ENCODE peak calls at places on chromosomes 11 and 22, in nine cellular contexts. X is stomach, Q is pancreas, C is psoas muscle, D is foreskin keratinocyte, U is K562, E is tibial nerve, S is A549, T is heart left ventricle. K is an unnamed sample. For H3K4me1, the result is how much of the 10 kb centered on the place peaks cover.

GRCh38 chr11:59197990-59198389 is 14.7 kb downstream of the MPEG1 start:
- DNase-seq in X (peak), Q (peak), C (peak), D (peak), U (no peak), E (peak), S (no peak), T (peak), K (peak)

GRCh38 chr11:117903505-117904382 is 25.5 kb downstream of the TMPRSS13 start:
- DNase-seq in X (no peak), Q (no peak), C (no peak), D (no peak), U (no peak), E (no peak), S (no peak), T (no peak), K (no peak)

GRCh38 chr11:76626266-76626665 is 44.3 kb downstream of the LRRC32 start:
- DNase-seq in X (no peak), Q (no peak), C (no peak), D (no peak), U (no peak), E (no peak), S (no peak), T (no peak), K (no peak)

GRCh38 chr11:122863704-122864326 is 18.7 kb upstream of the JHY start:
- DNase-seq in X (no peak), Q (no peak), C (peak), D (no peak), U (peak), E (peak), S (peak), T (peak), K (peak)

GRCh38 chr11:12777208-12777874 is 103.1 kb downstream of the TEAD1 start:
- DNase-seq in X (no peak), Q (no peak), C (no peak), D (no peak), U (no peak), E (no peak), S (no peak), T (no peak), K (peak)

GRCh38 chr22:44463151-44463550 is 34.9 kb downstream of the RTL6 start:
- DNase-seq in X (no peak), Q (no peak), C (no peak), D (no peak), U (no peak), E (no peak), S (no peak), T (no peak), K (no peak)

GRCh38 chr22:42780070-42780540 is 59.4 kb upstream of the A4GALT start:
- DNase-seq in X (peak), Q (peak), C (no peak), D (peak), U (peak), E (no peak), S (peak), T (peak), K (peak)

GRCh38 chr11:18522388-18522787 is 4.4 kb downstream of the TSG101 start:
- DNase-seq in X (no peak), Q (no peak), C (no peak), D (no peak), U (peak), E (no peak), S (peak), T (no peak), K (no peak)

GRCh38 chr11:45264839-45265515 is 21.2 kb downstream of the SYT13 start:
- DNase-seq in X (no peak), Q (no peak), C (no peak), D (peak), U (no peak), E (no peak), S (peak), T (no peak), K (no peak)

GRCh38 chr22:35348703-35349102 is 32.2 kb upstream of the HMOX1 start:
- DNase-seq in X (no peak), Q (no peak), C (no peak), D (no peak), U (no peak), E (no peak), S (no peak), T (no peak), K (no peak)

GRCh38 chr22:44847380-44847779 is 95.0 kb downstream of the ARHGAP8 start:
- DNase-seq in X (no peak), Q (no peak), C (no peak), D (no peak), U (no peak), E (no peak), S (no peak), T (no peak), K (no peak)

GRCh38 chr11:78350101-78350645 is 67.4 kb downstream of the GAB2 start:
- DNase-seq in X (no peak), Q (no peak), C (no peak), D (no peak), U (peak), E (no peak), S (no peak), T (peak), K (no peak)

GRCh38 chr11:114880458-114880857 is 202.1 kb downstream of the NXPE2 start:
- DNase-seq in X (no peak), Q (no peak), C (no peak), D (no peak), U (no peak), E (no peak), S (no peak), T (no peak), K (no peak)

GRCh38 chr11:108131993-108132392 is 10.6 kb downstream of the ACAT1 start:
- DNase-seq in X (no peak), Q (no peak), C (no peak), D (no peak), U (no peak), E (no peak), S (no peak), T (no peak), K (no peak)

GRCh38 chr11:61912991-61913698 is 4.2 kb downstream of the RAB3IL1 start:
- DNase-seq in X (no peak), Q (no peak), C (no peak), D (no peak), U (no peak), E (no peak), S (no peak), T (no peak), K (no peak)

GRCh38 chr22:30250713-30251267 is 4.2 kb upstream of the LIF start:
- DNase-seq in X (peak), Q (peak), C (no peak), D (peak), U (no peak), E (no peak), S (peak), T (no peak), K (no peak)

GRCh38 chr11:129643031-129643721 is 172.5 kb upstream of the TMEM45B start:
- DNase-seq in X (no peak), Q (no peak), C (no peak), D (peak), U (no peak), E (no peak), S (peak), T (no peak), K (no peak)

GRCh38 chr11:97956904-97957303 is 1063.8 kb upstream of the CNTN5 start:
- DNase-seq in X (no peak), Q (no peak), C (no peak), D (no peak), U (no peak), E (no peak), S (no peak), T (no peak), K (no peak)

GRCh38 chr11:130947889-130948288 is 31.6 kb upstream of the SNX19 start:
- DNase-seq in X (no peak), Q (no peak), C (no peak), D (no peak), U (no peak), E (no peak), S (no peak), T (no peak), K (no peak)

GRCh38 chr11:47672283-47672730 is 29.9 kb upstream of the MTCH2 start:
- DNase-seq in X (no peak), Q (no peak), C (no peak), D (peak), U (no peak), E (no peak), S (peak), T (no peak), K (no peak)

GRCh38 chr11:100719809-100720221 is 32.7 kb downstream of the ARHGAP42 start:
- DNase-seq in X (peak), Q (peak), C (peak), D (peak), U (peak), E (peak), S (peak), T (peak), K (peak)

GRCh38 chr22:36352775-36353507 is 34.8 kb downstream of the MYH9 start:
- DNase-seq in X (peak), Q (peak), C (peak), D (peak), U (no peak), E (peak), S (peak), T (peak), K (peak)

GRCh38 chr11:64881476-64881875 is 3.1 kb upstream of the EHD1 start:
- DNase-seq in X (no peak), Q (no peak), C (no peak), D (peak), U (no peak), E (no peak), S (no peak), T (no peak), K (no peak)

GRCh38 chr22:50641696-50642607 is 14.0 kb upstream of the ARSA start:
- DNase-seq in X (no peak), Q (no peak), C (no peak), D (peak), U (peak), E (no peak), S (no peak), T (no peak), K (peak)

GRCh38 chr22:49011769-49012598 is 815.7 kb downstream of the BRD1 start:
- DNase-seq in X (peak), Q (no peak), C (no peak), D (no peak), U (no peak), E (peak), S (no peak), T (no peak), K (no peak)

GRCh38 chr11:31628111-31628510 is 118.5 kb downstream of the ELP4 start:
- DNase-seq in X (no peak), Q (no peak), C (no peak), D (peak), U (no peak), E (no peak), S (no peak), T (no peak), K (no peak)

GRCh38 chr11:44787070-44787469 is 60.3 kb downstream of the TSPAN18 start:
- DNase-seq in X (no peak), Q (no peak), C (no peak), D (no peak), U (no peak), E (no peak), S (no peak), T (no peak), K (no peak)

GRCh38 chr11:27395556-27396258 is 32.7 kb upstream of the CCDC34 start:
- DNase-seq in X (peak), Q (peak), C (no peak), D (peak), U (no peak), E (no peak), S (peak), T (no peak), K (peak)

GRCh38 chr11:13221722-13222121 is 55.9 kb upstream of the BMAL1 start:
- DNase-seq in X (no peak), Q (no peak), C (no peak), D (no peak), U (no peak), E (no peak), S (no peak), T (no peak), K (peak)

GRCh38 chr11:72821920-72822799 is 7.9 kb downstream of the ATG16L2 start:
- DNase-seq in X (peak), Q (peak), C (peak), D (peak), U (peak), E (peak), S (peak), T (peak), K (peak)

GRCh38 chr11:62449451-62449851 is 30.6 kb downstream of the SCGB1A1 start:
- DNase-seq in X (peak), Q (no peak), C (no peak), D (peak), U (no peak), E (no peak), S (no peak), T (no peak), K (no peak)

GRCh38 chr22:44403930-44404329 is 91.2 kb upstream of the SHISAL1 start:
- DNase-seq in X (no peak), Q (no peak), C (no peak), D (no peak), U (no peak), E (no peak), S (no peak), T (no peak), K (no peak)

GRCh38 chr11:1655168-1656060 is 25.8 kb downstream of the KRTAP5-5 start:
- DNase-seq in X (no peak), Q (no peak), C (no peak), D (no peak), U (no peak), E (no peak), S (no peak), T (no peak), K (no peak)

GRCh38 chr11:86932942-86933875 is 22.0 kb downstream of the FZD4 start:
- DNase-seq in X (no peak), Q (no peak), C (no peak), D (no peak), U (no peak), E (no peak), S (no peak), T (no peak), K (no peak)

GRCh38 chr11:2857918-2858317 is 27.7 kb downstream of the CDKN1C start:
- DNase-seq in X (no peak), Q (no peak), C (no peak), D (no peak), U (no peak), E (no peak), S (no peak), T (no peak), K (no peak)

GRCh38 chr11:2855162-2855561 is 30.4 kb downstream of the CDKN1C start:
- DNase-seq in X (no peak), Q (no peak), C (no peak), D (no peak), U (no peak), E (no peak), S (no peak), T (no peak), K (no peak)

GRCh38 chr11:2858995-2859705 is 26.4 kb downstream of the CDKN1C start:
- DNase-seq in X (no peak), Q (no peak), C (no peak), D (no peak), U (no peak), E (no peak), S (no peak), T (no peak), K (no peak)

GRCh38 chr11:2859706-2860037 is 25.9 kb downstream of the CDKN1C start:
- DNase-seq in X (no peak), Q (no peak), C (no peak), D (no peak), U (no peak), E (no peak), S (no peak), T (no peak), K (no peak)

DNA sequence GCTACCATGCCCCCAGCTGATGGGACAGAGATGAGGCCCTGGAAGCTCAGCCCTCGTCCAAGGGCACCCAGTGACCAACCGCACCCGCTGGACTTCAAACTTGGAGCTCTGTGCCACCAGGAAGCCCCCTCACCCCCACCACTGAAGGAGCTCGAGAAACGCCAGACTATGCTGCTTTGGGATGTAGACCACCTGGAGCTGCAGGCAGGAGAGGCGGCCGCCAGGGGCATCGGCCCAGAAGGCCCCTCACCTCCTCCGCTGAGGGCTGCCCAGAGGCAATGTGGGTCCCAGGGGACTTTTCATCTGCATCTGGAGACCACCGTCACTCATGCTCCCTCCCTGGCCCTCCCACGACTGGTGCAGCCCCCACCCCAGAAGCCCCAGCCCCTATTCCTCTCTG is 28.3 kb downstream of the CDKN1C start:
- DNase-seq in X (no peak), Q (no peak), C (no peak), D (no peak), U (no peak), E (no peak), S (no peak), T (no peak), K (no peak)
- TF ChIP-seq CTCF in X (no peak), Q (no peak), C (no peak), D (no peak), U (no peak), E (no peak), S (no peak), T (no peak), K (no peak)

GRCh38 chr11:33689089-33689488 is 11.5 kb downstream of the C11orf91 start:
- DNase-seq in X (no peak), Q (no peak), C (no peak), D (peak), U (no peak), E (no peak), S (peak), T (no peak), K (no peak)
- H3K4me1 ChIP-seq in X (half or more), Q (under half), C (under half), D (under half), U (under half), E (half or more), S (half or more), T (half or more), K (under half)

GRCh38 chr11:23542816-23543215 is 682.5 kb upstream of the CCDC179 start:
- DNase-seq in X (no peak), Q (no peak), C (no peak), D (no peak), U (no peak), E (no peak), S (no peak), T (no peak), K (no peak)

GRCh38 chr11:23536907-23537306 is 676.6 kb upstream of the CCDC179 start:
- DNase-seq in X (no peak), Q (no peak), C (no peak), D (no peak), U (no peak), E (no peak), S (no peak), T (no peak), K (no peak)

GRCh38 chr11:23542171-23542570 is 681.9 kb upstream of the CCDC179 start:
- DNase-seq in X (no peak), Q (no peak), C (no peak), D (no peak), U (no peak), E (no peak), S (no peak), T (no peak), K (no peak)

GRCh38 chr11:23539556-23539955 is 679.3 kb upstream of the CCDC179 start:
- DNase-seq in X (no peak), Q (no peak), C (no peak), D (no peak), U (no peak), E (no peak), S (no peak), T (no peak), K (no peak)

GRCh38 chr11:23540101-23540561 is 679.9 kb upstream of the CCDC179 start:
- DNase-seq in X (no peak), Q (peak), C (no peak), D (peak), U (peak), E (no peak), S (peak), T (no peak), K (peak)
- TF ChIP-seq CTCF in X (peak), Q (peak), C (peak), D (peak), U (peak), E (peak), S (peak), T (peak), K (peak)

DNA sequence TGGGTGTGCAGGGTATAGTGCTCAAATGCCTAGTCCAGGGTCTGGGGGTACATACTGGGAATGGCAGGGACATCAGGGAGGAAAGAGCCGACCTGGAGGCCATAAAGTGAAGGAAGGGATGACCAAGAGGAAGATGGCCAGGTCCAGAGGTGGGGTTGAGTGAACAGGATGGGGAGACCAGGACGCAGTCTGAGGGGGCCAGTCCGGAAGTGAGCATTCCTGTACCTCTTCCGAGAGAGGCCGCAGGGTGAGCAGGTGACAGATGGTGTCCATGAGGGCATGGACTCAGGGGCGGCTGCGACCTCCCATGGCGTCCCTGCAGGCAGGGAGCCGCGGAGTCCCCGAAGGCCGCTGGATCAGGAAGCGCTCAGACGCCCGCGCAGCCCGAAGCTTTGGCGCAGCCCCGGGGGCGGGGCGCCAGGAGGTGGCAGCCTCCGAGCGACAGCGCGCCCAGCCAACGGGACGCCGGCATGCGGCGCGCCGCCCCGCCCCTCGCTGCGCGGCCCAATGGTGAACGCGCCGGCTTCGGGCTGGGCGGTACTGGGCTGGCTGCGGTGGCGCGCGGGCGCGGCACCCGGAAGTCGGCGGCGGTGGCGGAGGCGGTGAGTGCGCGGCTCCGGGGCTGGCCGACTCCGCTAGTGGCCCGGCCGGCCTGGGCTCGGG is at the start of gene TANGO2:
- DNase-seq in X (peak), Q (peak), C (peak), D (peak), U (peak), E (peak), S (peak), T (peak), K (peak)
- H3K4me1 ChIP-seq in X (half or more), Q (under half), C (under half), D (under half), U (half or more), E (under half), S (under half), T (half or more), K (under half)

GRCh38 chr11:63768232-63769043 is at the start of gene ZFTA:
- DNase-seq in X (peak), Q (peak), C (peak), D (peak), U (peak), E (peak), S (peak), T (peak), K (peak)
- TF ChIP-seq CTCF in X (peak), Q (peak), C (peak), D (peak), U (peak), E (peak), S (peak), T (peak), K (peak)

GRCh38 chr11:102564110-102564509 is 33.6 kb upstream of the MMP7 start:
- DNase-seq in X (no peak), Q (no peak), C (no peak), D (peak), U (peak), E (no peak), S (peak), T (no peak), K (no peak)

GRCh38 chr11:102561636-102562035 is 31.1 kb upstream of the MMP7 start:
- DNase-seq in X (no peak), Q (no peak), C (no peak), D (no peak), U (no peak), E (no peak), S (no peak), T (no peak), K (no peak)

GRCh38 chr11:102559839-102560238 is 29.3 kb upstream of the MMP7 start:
- DNase-seq in X (no peak), Q (no peak), C (no peak), D (no peak), U (no peak), E (no peak), S (no peak), T (no peak), K (no peak)

GRCh38 chr11:102555091-102555490 is 24.5 kb upstream of the MMP7 start:
- DNase-seq in X (no peak), Q (no peak), C (no peak), D (no peak), U (no peak), E (no peak), S (no peak), T (no peak), K (no peak)

GRCh38 chr11:102560555-102561011 is 30.0 kb upstream of the MMP7 start:
- DNase-seq in X (no peak), Q (no peak), C (no peak), D (peak), U (no peak), E (no peak), S (no peak), T (no peak), K (no peak)
- H3K4me1 ChIP-seq in X (under half), Q (under half), C (under half), D (under half), U (under half), E (under half), S (under half), T (under half), K (under half)

GRCh38 chr11:6030658-6031057 is at the start of gene OR56A1:
- DNase-seq in X (no peak), Q (no peak), C (no peak), D (no peak), U (no peak), E (no peak), S (no peak), T (no peak), K (no peak)
- TF ChIP-seq CTCF in X (no peak), Q (no peak), C (no peak), D (no peak), U (no peak), E (no peak), S (no peak), T (no peak), K (no peak)

K was measured in cardiac muscle cell.